ENCODE peak calls at places on chromosomes 13 and 19, in five cellular contexts. V is IMR-90; S is K562; G is tibial nerve; P is CD8-positive, alpha-beta memory T cell. L is an unnamed sample.

GRCh38 chr19:53945441-53945840 is 17.3 kb upstream of the CACNG8 start:
- DNase-seq in P (no peak), G (no peak), S (no peak), V (peak; percentile 11), L (no peak)

GRCh38 chr13:78820541-78820940 is 161.6 kb upstream of the OBI1 start:
- DNase-seq in P (no peak), G (no peak), S (no peak), V (no peak), L (no peak)

GRCh38 chr13:113758651-113759524 is at the start of gene TMEM255B:
- DNase-seq in G (peak; percentile 79), V (peak; percentile 49), P (peak; percentile 75), S (peak; percentile 91), L (peak; percentile 56)

GRCh38 chr19:49151339-49152217 is 3.6 kb downstream of the HRC start:
- DNase-seq in G (peak; percentile 34), V (peak; percentile 11), S (peak; percentile 93), P (no peak), L (no peak)

GRCh38 chr13:77477299-77477848 is 58.1 kb upstream of the SCEL start:
- DNase-seq in S (no peak), P (no peak), V (no peak), G (no peak), L (no peak)

GRCh38 chr13:93256998-93257397 is 30.4 kb downstream of the GPC6 start:
- DNase-seq in V (no peak), G (no peak), S (no peak), P (no peak), L (no peak)

GRCh38 chr13:43805071-43805468 is 18.3 kb upstream of the ENOX1 start:
- DNase-seq in V (peak; percentile 96), P (no peak), S (no peak), G (peak; percentile 7), L (no peak)

GRCh38 chr19:41263042-41263849 is 926 bp upstream of the HNRNPUL1 start:
- DNase-seq in P (peak; percentile 96), V (peak; percentile 96), S (peak; percentile 58), G (peak; percentile 68), L (peak; percentile 62)

GRCh38 chr19:30669329-30670010 is 297.3 kb downstream of the ZNF536 start:
- DNase-seq in G (peak; percentile 80), P (no peak), S (peak; percentile 47), V (peak; percentile 12), L (peak; percentile 51)

GRCh38 chr19:53172892-53173291 is 14.0 kb upstream of the ZNF347 start:
- DNase-seq in P (no peak), S (no peak), V (peak; percentile 48), G (no peak), L (no peak)

GRCh38 chr19:15447057-15447456 is 2.7 kb downstream of the WIZ start:
- DNase-seq in S (no peak), P (no peak), V (no peak), G (no peak), L (no peak)

GRCh38 chr13:98481511-98481951 is 95.4 kb downstream of the STK24 start:
- DNase-seq in V (peak; percentile 30), S (no peak), P (no peak), G (no peak), L (no peak)

GRCh38 chr13:50168803-50169202 is 153.6 kb downstream of the KCNRG start:
- DNase-seq in V (no peak), S (no peak), P (no peak), G (no peak), L (no peak)

GRCh38 chr19:47227347-47228167 is 3.4 kb downstream of the BBC3 start:
- DNase-seq in G (peak; percentile 85), P (peak; percentile 72), S (peak; percentile 85), V (peak; percentile 94), L (peak; percentile 21)

GRCh38 chr19:3625996-3626472 is 556 bp downstream of the CACTIN start:
- DNase-seq in V (no peak), P (no peak), S (peak; percentile 38), G (no peak), L (no peak)

GRCh38 chr13:36712785-36713184 is 39.0 kb downstream of the SERTM1 start:
- DNase-seq in S (no peak), G (no peak), P (no peak), V (peak; percentile 5), L (no peak)

GRCh38 chr13:91347996-91348905 is 764 bp downstream of the MIR17HG start:
- DNase-seq in V (no peak), S (peak; percentile 88), P (peak; percentile 77), G (peak; percentile 27), L (peak; percentile 27)

GRCh38 chr19:45172173-45172572 is 5.9 kb downstream of the TRAPPC6A start:
- DNase-seq in G (no peak), S (no peak), V (no peak), P (no peak), L (no peak)
- H3K27ac ChIP-seq in G (no peak overlapping the region), S (no peak overlapping the region), V (no peak overlapping the region), P (no peak overlapping the region), L (no peak overlapping the region)

GRCh38 chr19:6199240-6199983 is 63.9 kb downstream of the ACSBG2 start:
- DNase-seq in P (peak; percentile 100), V (peak; percentile 98), S (peak; percentile 100), G (peak; percentile 96), L (peak; percentile 98)

GRCh38 chr19:6196361-6196760 is 60.9 kb downstream of the ACSBG2 start:
- DNase-seq in S (no peak), G (no peak), P (no peak), V (no peak), L (no peak)

GRCh38 chr19:6204212-6204611 is 68.7 kb downstream of the ACSBG2 start:
- DNase-seq in G (no peak), V (no peak), P (no peak), S (no peak), L (no peak)

DNA sequence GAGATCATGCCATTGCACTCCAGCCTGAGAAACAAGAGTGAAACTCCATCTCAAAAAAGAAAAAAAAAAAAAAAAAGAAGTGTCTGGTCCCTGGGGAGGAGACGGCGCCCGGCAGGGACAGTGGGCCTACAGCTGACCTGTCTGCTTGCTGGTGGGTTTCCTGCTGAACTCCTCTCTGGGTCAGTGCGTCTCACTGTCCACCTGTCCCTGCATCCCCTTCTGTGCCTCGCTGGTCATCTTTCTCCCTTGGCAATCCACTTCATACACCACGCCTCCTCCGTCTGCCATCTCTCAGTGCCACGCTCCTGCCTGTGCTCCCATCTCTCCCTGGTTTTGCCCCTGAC is 63.4 kb downstream of the ACSBG2 start:
- DNase-seq in G (no peak), S (no peak), P (no peak), V (no peak), L (no peak)
- H3K27ac ChIP-seq in G (no peak overlapping the region), S (peak overlapping the region; percentile 58), P (peak overlapping the region; percentile 69), V (peak overlapping the region; percentile 71), L (peak overlapping the region; percentile 66)

DNA sequence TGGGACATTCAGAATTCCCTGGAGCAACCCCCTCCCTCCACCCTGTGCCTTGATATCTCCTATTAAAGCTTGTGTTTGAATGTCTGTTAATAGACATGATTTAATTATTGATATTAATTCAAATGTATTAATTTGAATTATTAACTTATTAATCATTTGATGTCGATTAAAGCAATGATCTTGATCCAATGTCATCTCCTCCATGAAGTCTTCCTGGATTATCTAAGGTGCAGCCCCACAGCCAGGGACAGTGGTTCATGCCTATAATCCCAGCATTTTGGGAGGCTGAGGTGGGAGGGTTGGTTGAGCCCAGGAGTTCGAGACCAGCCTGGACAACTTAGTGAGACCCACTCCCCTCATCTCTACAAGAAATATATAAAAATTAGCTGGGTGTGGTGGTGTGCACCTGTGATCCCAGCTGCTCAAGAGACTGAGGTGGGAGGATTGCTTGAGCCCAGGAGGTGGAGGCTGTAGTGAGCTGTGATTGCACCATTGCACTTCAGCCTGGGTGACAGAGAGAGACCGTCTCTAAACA is 9.6 kb downstream of the FEM1A start:
- DNase-seq in V (no peak), G (no peak), S (no peak), P (no peak), L (no peak)
- H3K27ac ChIP-seq in V (no peak overlapping the region), G (no peak overlapping the region), S (no peak overlapping the region), P (no peak overlapping the region), L (no peak overlapping the region)

GRCh38 chr19:2602391-2603181 is 99.9 kb downstream of the GNG7 start:
- DNase-seq in G (peak; percentile 76), V (peak; percentile 81), S (no peak), P (no peak), L (peak; percentile 74)
- H3K27ac ChIP-seq in G (peak overlapping the region; percentile 51), V (peak overlapping the region; percentile 38), S (no peak overlapping the region), P (no peak overlapping the region), L (no peak overlapping the region)

DNA sequence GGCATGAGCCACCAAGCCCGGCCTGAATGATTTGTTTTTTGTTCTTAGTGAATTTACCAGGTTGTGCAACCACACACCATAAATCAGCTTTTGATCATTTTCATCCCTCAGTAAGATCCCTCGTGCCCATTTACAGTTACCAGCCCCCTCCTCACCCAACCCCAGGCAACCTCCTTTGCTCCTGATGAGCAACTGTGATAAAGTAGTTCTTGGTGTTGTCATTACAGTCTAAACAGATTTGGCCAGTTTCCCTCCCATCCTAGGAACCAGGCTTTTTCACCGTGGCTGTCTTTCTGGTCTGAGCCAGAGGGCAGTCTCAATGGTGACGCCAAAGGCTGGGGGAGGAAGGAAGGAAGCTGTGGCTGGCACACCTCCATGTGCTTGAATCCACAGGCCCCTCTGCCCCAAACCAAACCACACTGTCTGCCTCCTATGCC is 61.2 kb upstream of the WDFY2 start:
- DNase-seq in P (no peak), S (no peak), G (no peak), V (peak; percentile 69), L (peak; percentile 26)
- H3K27ac ChIP-seq in P (no peak overlapping the region), S (no peak overlapping the region), G (no peak overlapping the region), V (peak overlapping the region; percentile 70), L (no peak overlapping the region)

GRCh38 chr19:51891193-51891747 is 3.5 kb upstream of the ZNF577 start:
- DNase-seq in V (no peak), S (no peak), G (no peak), P (no peak), L (no peak)

GRCh38 chr19:51889934-51890333 is 2.2 kb upstream of the ZNF577 start:
- DNase-seq in G (no peak), S (no peak), P (no peak), V (no peak), L (no peak)

GRCh38 chr19:51882518-51882917 is 5.2 kb downstream of the ZNF577 start:
- DNase-seq in P (no peak), G (no peak), V (no peak), S (no peak), L (no peak)

GRCh38 chr19:51884713-51885112 is 3.0 kb downstream of the ZNF577 start:
- DNase-seq in V (no peak), G (no peak), S (no peak), P (no peak), L (no peak)

DNA sequence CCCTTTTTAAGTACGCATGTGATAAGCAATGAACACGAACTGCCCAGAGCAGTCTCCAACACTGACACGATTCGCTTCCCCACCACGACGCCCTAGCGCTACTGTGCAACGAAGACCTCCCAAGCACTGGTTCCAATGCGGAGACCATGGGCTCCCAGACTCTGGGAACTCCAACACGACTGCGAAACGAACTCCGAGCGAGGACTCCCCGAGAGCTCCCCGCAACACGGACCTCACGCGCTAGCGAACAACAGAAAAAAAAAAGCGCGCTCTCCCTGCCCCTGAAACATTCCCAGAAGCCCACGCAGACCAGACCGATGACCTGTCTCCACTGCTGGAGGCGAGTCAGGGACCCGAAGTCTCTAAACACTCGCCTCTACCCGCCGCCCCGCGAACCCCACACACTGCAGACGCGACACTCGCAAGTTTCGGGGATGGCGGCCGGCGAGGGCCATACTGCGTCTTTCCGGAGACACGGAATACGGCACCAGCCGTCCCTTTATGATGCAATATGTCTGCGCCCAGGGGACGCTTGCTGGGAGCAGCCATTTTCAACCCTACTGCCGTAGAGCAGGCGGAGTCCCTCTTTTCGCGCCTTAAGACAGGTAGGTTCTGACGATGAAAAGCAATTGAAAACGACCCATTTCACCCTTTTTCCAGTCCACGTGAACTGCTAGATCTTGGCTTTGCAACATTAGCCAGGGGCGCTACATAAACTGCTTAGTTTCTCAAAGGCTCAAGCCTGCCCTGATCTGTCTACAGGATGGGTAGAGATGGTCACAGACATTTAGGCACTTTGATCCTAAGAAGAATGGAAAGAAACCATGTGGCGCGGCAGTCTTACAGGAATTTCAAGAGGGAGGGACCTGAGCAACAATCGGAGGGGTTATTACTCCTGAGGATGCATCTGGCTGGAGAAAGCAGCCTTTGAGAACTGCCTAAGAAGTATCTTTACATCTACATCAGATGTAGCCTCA is at the start of gene ZNF577:
- DNase-seq in P (peak; percentile 84), S (no peak), V (peak; percentile 93), G (peak; percentile 82), L (peak; percentile 62)
- H3K27ac ChIP-seq in P (no peak within 1 kb of the TSS), S (no peak within 1 kb of the TSS), V (peak within 1 kb of the TSS; percentile 69), G (peak within 1 kb of the TSS; percentile 73), L (peak within 1 kb of the TSS; percentile 41)